ENCODE peak calls at places on chromosomes 12 and 14, in five cellular contexts. L is K562, Q is GM12878, P is HepG2, O is SK-N-SH. U is an unnamed sample.

GRCh38 chr12:9642606-9643270 is 26.8 kb upstream of the CLEC2D start:
- DNase-seq in O (no peak), Q (no peak), P (no peak), L (no peak), U (no peak)

GRCh38 chr12:46342562-46343033 is 30.0 kb downstream of the SLC38A2 start:
- DNase-seq in L (no peak), Q (no peak), P (peak), O (no peak), U (peak)

GRCh38 chr12:34345801-34346200 is 323.5 kb downstream of the ALG10 start:
- DNase-seq in Q (no peak), O (peak), L (peak), P (no peak), U (peak)

GRCh38 chr14:73997944-73998451 is 21.1 kb downstream of the ENTPD5 start:
- DNase-seq in O (no peak), P (peak), L (no peak), Q (no peak), U (no peak)

GRCh38 chr14:59268011-59268410 is 79.5 kb downstream of the DAAM1 start:
- DNase-seq in P (no peak), O (no peak), Q (no peak), L (no peak), U (no peak)

GRCh38 chr14:68285421-68286179 is 466.0 kb downstream of the RAD51B start:
- DNase-seq in O (no peak), P (no peak), Q (peak), L (no peak), U (no peak)

GRCh38 chr12:5259523-5259922 is 172.4 kb upstream of the NTF3 start:
- DNase-seq in Q (no peak), O (no peak), P (no peak), L (no peak), U (no peak)

GRCh38 chr12:114904254-114905003 is 220.5 kb upstream of the TBX3 start:
- DNase-seq in L (no peak), O (no peak), P (no peak), Q (no peak), U (no peak)

GRCh38 chr14:74763803-74764531 is 851 bp downstream of the YLPM1 start:
- DNase-seq in L (no peak), O (peak), P (no peak), Q (no peak), U (peak)

GRCh38 chr12:18753481-18754117 is 15.7 kb downstream of the CAPZA3 start:
- DNase-seq in O (no peak), P (no peak), L (no peak), Q (no peak), U (no peak)

GRCh38 chr12:55974308-55974724 is 438 bp downstream of the RAB5B start:
- DNase-seq in O (peak), L (peak), P (peak), Q (no peak), U (peak)

GRCh38 chr14:104227806-104228205 is 89.4 kb downstream of the KIF26A start:
- DNase-seq in O (no peak), P (no peak), L (no peak), Q (no peak), U (no peak)

GRCh38 chr14:57498035-57498434 is 4.4 kb upstream of the CCDC198 start:
- DNase-seq in Q (no peak), O (no peak), P (no peak), L (no peak), U (no peak)
- TF ChIP-seq FOXM1 in Q (no peak), O (no peak), P (no peak), L (no peak), U (no peak)

GRCh38 chr14:28308727-28309126 is 457.9 kb upstream of the FOXG1 start:
- DNase-seq in Q (no peak), P (no peak), L (no peak), O (no peak), U (no peak)
- TF ChIP-seq FOXM1 in Q (no peak), P (no peak), L (no peak), O (no peak), U (no peak)

GRCh38 chr14:86003998-86004397 is 474.1 kb downstream of the FLRT2 start:
- DNase-seq in L (no peak), P (peak), O (no peak), Q (no peak), U (no peak)
- TF ChIP-seq FOXM1 in L (no peak), P (no peak), O (no peak), Q (no peak), U (no peak)

DNA sequence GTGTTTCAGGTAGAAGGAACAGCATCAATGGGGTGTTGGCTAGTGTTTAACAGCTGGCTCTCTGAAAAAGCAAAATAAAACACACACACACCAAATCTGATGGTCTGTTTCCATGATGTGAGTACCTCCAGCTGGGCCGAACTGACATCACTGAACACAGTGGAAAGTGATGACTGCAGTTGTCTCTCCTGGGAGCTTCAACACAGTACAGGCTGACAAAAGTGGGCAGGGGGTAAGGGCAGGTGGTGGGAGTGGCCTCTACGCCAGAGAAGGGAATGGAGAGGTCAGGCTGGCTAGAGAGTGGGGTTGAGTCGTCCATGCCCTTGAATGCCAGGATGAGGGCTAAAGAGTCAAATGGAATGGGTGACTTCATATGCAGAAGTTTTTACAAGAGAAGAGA is 8.0 kb upstream of the HNF1A start:
- DNase-seq in O (no peak), P (no peak), L (no peak), Q (no peak), U (no peak)
- TF ChIP-seq FOXM1 in O (no peak), P (no peak), L (no peak), Q (no peak), U (no peak)

GRCh38 chr12:100186071-100186470 is 14.5 kb upstream of the ACTR6 start:
- DNase-seq in Q (no peak), O (no peak), P (no peak), L (no peak), U (no peak)

GRCh38 chr12:100187068-100187467 is 13.5 kb upstream of the ACTR6 start:
- DNase-seq in Q (no peak), O (no peak), P (no peak), L (no peak), U (no peak)

GRCh38 chr12:100187857-100188519 is 12.6 kb upstream of the ACTR6 start:
- DNase-seq in L (no peak), O (no peak), P (no peak), Q (no peak), U (no peak)

GRCh38 chr12:100190013-100190394 is 10.6 kb upstream of the ACTR6 start:
- DNase-seq in O (no peak), L (no peak), P (no peak), Q (no peak), U (no peak)

DNA sequence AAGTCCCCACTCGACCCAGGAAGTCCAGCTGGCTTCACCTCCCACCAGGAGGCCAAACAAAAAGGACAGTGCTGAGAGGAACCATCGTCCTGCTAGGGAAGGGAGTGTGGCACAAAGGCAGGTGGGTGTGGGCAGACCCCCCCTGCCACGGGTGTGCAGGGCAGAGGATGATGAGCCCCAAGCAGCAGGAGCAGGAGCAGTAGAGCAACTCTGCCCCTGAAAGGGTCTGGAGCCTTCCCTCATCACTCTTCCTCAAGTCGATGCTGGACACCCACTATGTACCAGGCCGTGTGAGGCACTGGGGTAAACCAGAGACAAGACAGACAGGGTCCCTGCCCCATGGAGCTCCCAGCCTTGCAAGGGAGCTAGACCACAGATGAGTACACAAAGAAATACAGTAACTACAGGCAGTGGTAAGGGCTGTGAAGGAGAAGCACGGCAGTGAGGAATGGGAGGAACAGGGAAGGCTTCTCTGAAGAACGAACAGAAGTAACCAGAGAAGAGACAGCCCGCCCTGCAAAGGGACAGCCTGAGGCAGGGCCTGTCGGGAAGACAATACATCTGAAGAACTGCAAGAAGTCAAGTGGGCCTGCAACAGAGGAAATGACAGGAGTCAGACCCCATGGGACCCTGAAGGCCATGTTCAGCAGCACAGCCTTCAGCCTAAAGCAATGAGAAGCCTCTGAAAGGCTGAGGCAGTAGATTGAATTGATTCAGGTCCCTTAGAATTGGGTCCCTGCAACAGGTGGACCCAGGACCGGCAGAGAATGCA is 11.2 kb upstream of the ACTR6 start:
- DNase-seq in P (no peak), Q (no peak), L (no peak), O (no peak), U (no peak)
- TF ChIP-seq FOXM1 in P (no peak), Q (no peak), L (no peak), O (no peak), U (no peak)

GRCh38 chr14:69661194-69661537 is 49.8 kb downstream of the SUSD6 start:
- DNase-seq in L (no peak), Q (no peak), P (no peak), O (no peak), U (no peak)

GRCh38 chr14:69664190-69664742 is 52.9 kb downstream of the SUSD6 start:
- DNase-seq in O (no peak), Q (no peak), P (no peak), L (no peak), U (no peak)

GRCh38 chr14:69664865-69665526 is 53.6 kb downstream of the SUSD6 start:
- DNase-seq in Q (no peak), L (no peak), O (peak), P (peak), U (no peak)

GRCh38 chr14:69662636-69663321 is 51.4 kb downstream of the SUSD6 start:
- DNase-seq in Q (no peak), L (no peak), P (no peak), O (no peak), U (no peak)

GRCh38 chr14:69663322-69663686 is 51.9 kb downstream of the SUSD6 start:
- DNase-seq in Q (no peak), P (no peak), L (no peak), O (no peak), U (no peak)
- TF ChIP-seq FOXM1 in Q (no peak), P (no peak), L (no peak), O (no peak), U (no peak)

GRCh38 chr12:131011165-131012079 is 57.7 kb downstream of the ADGRD1 start:
- DNase-seq in P (no peak), O (no peak), L (no peak), Q (no peak), U (no peak)

GRCh38 chr12:131013118-131013517 is 59.4 kb downstream of the ADGRD1 start:
- DNase-seq in L (no peak), P (no peak), Q (no peak), O (no peak), U (no peak)

GRCh38 chr12:131014343-131014742 is 60.6 kb downstream of the ADGRD1 start:
- DNase-seq in P (no peak), L (no peak), O (no peak), Q (no peak), U (no peak)

GRCh38 chr12:131010376-131011131 is 56.8 kb downstream of the ADGRD1 start:
- DNase-seq in O (no peak), L (no peak), Q (no peak), P (no peak), U (no peak)

DNA sequence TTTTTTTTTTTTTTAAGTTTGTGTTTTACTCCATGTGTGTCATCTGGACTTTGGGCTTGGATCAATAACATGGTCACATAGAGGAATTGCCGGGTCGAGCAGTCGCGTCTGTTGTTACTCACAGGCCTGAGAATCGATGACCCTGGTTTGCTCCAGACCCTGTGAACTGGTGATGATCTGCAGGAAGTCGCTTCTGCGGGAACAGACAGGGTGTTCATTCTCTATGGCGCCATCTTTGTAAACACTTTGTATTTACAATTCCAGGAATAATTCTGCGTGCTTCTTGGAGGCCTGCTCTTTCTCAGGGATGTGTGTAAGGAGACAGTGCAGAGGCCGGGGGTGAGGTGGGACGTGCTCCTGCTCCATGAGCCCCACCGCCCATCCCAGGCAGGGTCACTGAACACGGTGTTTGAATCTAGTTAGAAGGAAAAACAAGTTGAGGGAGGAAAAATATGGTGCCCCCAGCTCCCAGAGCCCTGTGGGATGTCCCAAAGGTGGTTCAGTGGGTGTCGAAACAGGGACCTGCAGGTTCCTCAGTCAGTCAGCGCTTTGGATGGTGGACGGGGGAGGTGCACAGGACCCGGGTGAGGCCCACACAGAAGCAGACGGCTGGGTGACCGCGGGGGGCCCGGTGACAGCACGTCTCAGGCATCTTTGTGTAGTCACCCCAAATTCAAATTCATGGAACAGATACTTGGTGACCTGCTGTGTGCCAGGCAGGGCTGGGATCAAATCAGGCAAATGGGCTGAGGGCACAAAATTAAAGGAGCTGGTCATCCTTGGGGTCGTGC is 58.8 kb downstream of the ADGRD1 start:
- DNase-seq in O (no peak), P (peak), L (no peak), Q (no peak), U (no peak)
- TF ChIP-seq FOXM1 in O (no peak), P (no peak), L (no peak), Q (no peak), U (no peak)

GRCh38 chr12:103769240-103769945 is 71.6 kb downstream of the NT5DC3 start:
- DNase-seq in O (no peak), P (no peak), L (no peak), Q (no peak), U (peak)
- TF ChIP-seq FOXM1 in O (no peak), P (no peak), L (no peak), Q (no peak), U (no peak)